ENCODE peak calls at places on chromosomes 1 and 21, in ten cellular contexts. L is Right ventricle myocardium superior; V is thoracic aorta; I is left ventricle myocardium superior; P is CD8-positive, alpha-beta T cell; H is body of pancreas; M is SK-N-SH treated with all-trans-retinoic acid at 6 μM for 48 hours; G is HCT116; B is activated T-cell treated with anti-CD3 and anti-CD28 coated beads, Interleukin-2, amount 50 U/mL, for 4 hours; Y is central memory CD8-positive, alpha-beta T cell. Z is an unnamed sample.
A peak's percentile ranks its signal among the peaks of the same experiment; 100 is the strongest.

GRCh38 chr1:175262646-175263045 is 70.1 kb upstream of the KIAA0040 start:
- ATAC-seq in L (no peak), V (no peak), I (no peak), P (no peak), H (no peak), M (no peak), G (no peak), B (no peak), Y (no peak), Z (peak; percentile 62)

GRCh38 chr21:26800455-26801454 is 44.5 kb downstream of the ADAMTS1 start:
- ATAC-seq in L (peak; percentile 59), V (peak; percentile 50), I (peak; percentile 64), P (no peak), H (peak; percentile 47), M (no peak), G (no peak), B (no peak), Y (no peak), Z (peak; percentile 61)

GRCh38 chr1:29655945-29656866 is 419.9 kb downstream of the PTPRU start:
- ATAC-seq in L (no peak), V (no peak), I (no peak), P (no peak), H (peak; percentile 47), M (no peak), G (peak; percentile 88), B (no peak), Y (no peak), Z (no peak)

GRCh38 chr1:224137518-224137917 is 23.6 kb downstream of the FBXO28 start:
- ATAC-seq in L (no peak), V (no peak), I (no peak), P (no peak), H (no peak), M (no peak), G (no peak), B (no peak), Y (no peak), Z (no peak)

GRCh38 chr1:158972841-158973240 is 36.9 kb upstream of the IFI16 start:
- ATAC-seq in L (no peak), V (no peak), I (no peak), P (no peak), H (no peak), M (peak; percentile 28), G (no peak), B (no peak), Y (no peak), Z (no peak)

GRCh38 chr1:44413740-44414139 is 8.7 kb downstream of the RNF220 start:
- ATAC-seq in L (no peak), V (no peak), I (no peak), P (no peak), H (no peak), M (no peak), G (no peak), B (no peak), Y (no peak), Z (no peak)

GRCh38 chr1:202133016-202133415 is 10.3 kb downstream of the GPR37L1 start:
- ATAC-seq in L (peak; percentile 19), V (no peak), I (peak; percentile 19), P (no peak), H (no peak), M (no peak), G (no peak), B (no peak), Y (no peak), Z (peak; percentile 2)

GRCh38 chr1:30786264-30786991 is 28.9 kb upstream of the LAPTM5 start:
- ATAC-seq in L (no peak), V (no peak), I (peak; percentile 29), P (no peak), H (no peak), M (no peak), G (no peak), B (no peak), Y (no peak), Z (no peak)

GRCh38 chr1:201098992-201099391 is 13.2 kb downstream of the CACNA1S start:
- ATAC-seq in L (no peak), V (no peak), I (no peak), P (no peak), H (no peak), M (no peak), G (no peak), B (no peak), Y (no peak), Z (no peak)

GRCh38 chr21:29025328-29025713 is 853 bp downstream of the USP16 start:
- ATAC-seq in L (no peak), V (no peak), I (no peak), P (no peak), H (no peak), M (peak; percentile 30), G (no peak), B (peak; percentile 8), Y (no peak), Z (no peak)

GRCh38 chr1:223774133-223774811 is 61.9 kb downstream of the CAPN2 start:
- ATAC-seq in L (no peak), V (no peak), I (no peak), P (no peak), H (no peak), M (no peak), G (no peak), B (peak; percentile 28), Y (no peak), Z (no peak)

GRCh38 chr1:165616987-165617546 is 14.0 kb upstream of the MGST3 start:
- ATAC-seq in L (no peak), V (no peak), I (no peak), P (no peak), H (no peak), M (no peak), G (no peak), B (no peak), Y (no peak), Z (no peak)

GRCh38 chr1:160547371-160547901 is 24.4 kb upstream of the SLAMF6 start:
- ATAC-seq in L (no peak), V (no peak), I (no peak), P (no peak), H (no peak), M (no peak), G (no peak), B (no peak), Y (no peak), Z (peak; percentile 17)

GRCh38 chr1:31548518-31548898 is 27.8 kb upstream of the TINAGL1 start:
- ATAC-seq in L (peak; percentile 33), V (no peak), I (peak; percentile 16), P (no peak), H (no peak), M (peak; percentile 33), G (peak; percentile 33), B (peak; percentile 16), Y (no peak), Z (peak; percentile 35)

GRCh38 chr1:163661386-163661785 is 339.6 kb downstream of the NUF2 start:
- ATAC-seq in L (peak; percentile 69), V (no peak), I (peak; percentile 82), P (no peak), H (no peak), M (no peak), G (no peak), B (no peak), Y (no peak), Z (no peak)

GRCh38 chr21:26432410-26432809 is 140.7 kb downstream of the CYYR1 start:
- ATAC-seq in L (no peak), V (no peak), I (no peak), P (no peak), H (no peak), M (no peak), G (no peak), B (no peak), Y (no peak), Z (no peak)

Z was measured in gastroesophageal sphincter.